ENCODE peak calls at places on chromosome 12, in ten cellular contexts. T, W, B, C, Q, L, Y, O, R and P are unnamed samples.

GRCh38 chr12:112406519-112407488 is 2.6 kb downstream of the RPL6 start:
- DNase-seq in T (no peak), R (no peak), L (no peak), Q (no peak), C (no peak), W (no peak), Y (no peak), O (no peak), B (no peak), P (no peak)

GRCh38 chr12:28484157-28484556 is 293.9 kb downstream of the CCDC91 start:
- DNase-seq in W (no peak), T (no peak), R (no peak), Y (no peak), L (no peak), Q (no peak), O (no peak), B (no peak), C (no peak), P (no peak)

GRCh38 chr12:95614384-95614982 is 63.2 kb upstream of the USP44 start:
- DNase-seq in R (no peak), W (no peak), C (no peak), Y (no peak), O (no peak), B (no peak), L (no peak), T (no peak), Q (peak; percentile 48), P (no peak)

GRCh38 chr12:6199531-6200265 is 502 bp upstream of the CD9 start:
- DNase-seq in Q (no peak), R (no peak), O (no peak), W (peak; percentile 64), C (no peak), Y (no peak), L (no peak), T (no peak), B (peak; percentile 32), P (no peak)

GRCh38 chr12:1054103-1054838 is 63.2 kb downstream of the ERC1 start:
- DNase-seq in L (no peak), Q (no peak), Y (no peak), C (no peak), B (no peak), T (no peak), W (no peak), O (no peak), R (no peak), P (no peak)

GRCh38 chr12:5905757-5906156 is 39.3 kb downstream of the ANO2 start:
- DNase-seq in Y (no peak), O (no peak), L (no peak), B (no peak), C (no peak), R (no peak), Q (no peak), W (no peak), T (no peak), P (no peak)

GRCh38 chr12:126617312-126617711 is 1552.1 kb downstream of the AACS start:
- DNase-seq in Y (no peak), O (no peak), W (no peak), Q (no peak), T (no peak), B (peak; percentile 13), L (no peak), C (no peak), R (no peak), P (no peak)

GRCh38 chr12:131430158-131430772 is 280.6 kb upstream of the SFSWAP start:
- DNase-seq in B (no peak), T (no peak), Q (no peak), O (no peak), W (no peak), Y (no peak), L (no peak), R (no peak), C (no peak), P (no peak)

GRCh38 chr12:43969882-43970281 is 134.0 kb downstream of the TMEM117 start:
- DNase-seq in C (no peak), B (peak; percentile 58), W (no peak), O (no peak), Y (no peak), L (no peak), Q (no peak), R (no peak), T (no peak), P (no peak)

GRCh38 chr12:111322336-111323250 is 46.3 kb downstream of the PHETA1 start:
- DNase-seq in B (peak; percentile 58), W (no peak), Q (peak; percentile 27), T (no peak), Y (no peak), O (no peak), R (no peak), C (no peak), L (no peak), P (no peak)

GRCh38 chr12:122945047-122945592 is 21.1 kb downstream of the ABCB9 start:
- DNase-seq in T (no peak), Q (no peak), Y (no peak), O (no peak), B (no peak), W (no peak), L (no peak), C (no peak), R (no peak), P (no peak)

GRCh38 chr12:67419810-67420209 is 150.7 kb downstream of the CAND1 start:
- DNase-seq in L (no peak), C (no peak), Q (no peak), T (no peak), Y (no peak), W (no peak), R (no peak), B (no peak), O (no peak), P (no peak)

GRCh38 chr12:95206916-95207315 is 10.4 kb downstream of the FGD6 start:
- DNase-seq in O (no peak), L (no peak), W (no peak), B (no peak), R (no peak), Q (no peak), C (no peak), Y (no peak), T (no peak), P (no peak)

GRCh38 chr12:101407438-101408345 is at the start of gene ARL1:
- DNase-seq in W (peak; percentile 77), T (peak; percentile 70), B (peak; percentile 85), L (peak; percentile 88), Y (peak; percentile 87), C (peak; percentile 64), O (peak; percentile 79), R (peak; percentile 80), Q (peak; percentile 90), P (peak; percentile 80)

GRCh38 chr12:1272132-1272531 is 281.1 kb downstream of the ERC1 start:
- DNase-seq in B (no peak), W (no peak), R (no peak), L (no peak), Y (no peak), C (no peak), T (no peak), Q (no peak), O (no peak), P (no peak)

GRCh38 chr12:66900616-66901015 is 221.7 kb upstream of the GRIP1 start:
- DNase-seq in L (no peak), C (no peak), R (no peak), T (no peak), Q (no peak), W (no peak), O (no peak), B (no peak), Y (no peak), P (no peak)

GRCh38 chr12:83864064-83864463 is 1048.5 kb downstream of the SLC6A15 start:
- DNase-seq in B (no peak), R (no peak), Q (no peak), W (no peak), Y (no peak), O (peak; percentile 17), C (no peak), L (no peak), T (no peak), P (no peak)

GRCh38 chr12:125968413-125968812 is 903.2 kb downstream of the AACS start:
- DNase-seq in L (no peak), C (no peak), R (no peak), O (no peak), B (no peak), Y (no peak), T (no peak), Q (no peak), W (no peak), P (no peak)

GRCh38 chr12:66188584-66189475 is at the start of gene IRAK3:
- DNase-seq in Y (peak; percentile 64), L (peak; percentile 74), T (peak; percentile 29), Q (peak; percentile 91), C (no peak), W (peak; percentile 55), B (peak; percentile 64), R (peak; percentile 71), O (no peak), P (no peak)

GRCh38 chr12:7970475-7971252 is 34.7 kb upstream of the SLC2A3 start:
- DNase-seq in B (peak; percentile 97), R (peak; percentile 73), C (peak; percentile 82), Q (peak; percentile 88), O (peak; percentile 80), W (peak; percentile 79), Y (peak; percentile 87), T (peak; percentile 65), L (peak; percentile 88), P (no peak)

GRCh38 chr12:66573605-66574004 is 105.3 kb downstream of the GRIP1 start:
- DNase-seq in T (no peak), L (no peak), W (no peak), O (no peak), R (no peak), C (no peak), Y (no peak), Q (no peak), B (no peak), P (no peak)

GRCh38 chr12:43914923-43915468 is 79.1 kb downstream of the TMEM117 start:
- DNase-seq in T (no peak), B (peak; percentile 22), R (peak; percentile 32), Q (no peak), O (no peak), C (no peak), L (no peak), Y (no peak), W (no peak), P (no peak)

GRCh38 chr12:95790025-95790911 is at the start of gene NTN4:
- DNase-seq in Y (peak; percentile 59), W (peak; percentile 52), Q (peak; percentile 73), R (no peak), B (peak; percentile 26), C (no peak), L (peak; percentile 68), O (no peak), T (peak; percentile 33), P (no peak)

GRCh38 chr12:9761407-9761736 is 671 bp upstream of the CD69 start:
- DNase-seq in Y (no peak), C (no peak), W (no peak), B (no peak), O (no peak), R (no peak), Q (no peak), L (no peak), T (no peak), P (no peak)

GRCh38 chr12:75389061-75389460 is 1.8 kb upstream of the GLIPR1L2 start:
- DNase-seq in C (no peak), L (no peak), R (no peak), B (peak; percentile 54), Q (no peak), W (no peak), Y (no peak), T (no peak), O (no peak), P (no peak)

GRCh38 chr12:80539029-80539428 is 95.0 kb downstream of the PTPRQ start:
- DNase-seq in R (no peak), Y (no peak), Q (no peak), T (no peak), W (no peak), C (no peak), L (no peak), O (no peak), B (no peak), P (no peak)

GRCh38 chr12:93991882-93992415 is 156.4 kb upstream of the PLXNC1 start:
- DNase-seq in W (no peak), B (no peak), O (no peak), Q (no peak), R (no peak), C (no peak), Y (no peak), T (no peak), L (no peak), P (no peak)

GRCh38 chr12:48878548-48878947 is 12.9 kb upstream of the RND1 start:
- DNase-seq in O (no peak), L (no peak), R (no peak), Y (no peak), B (no peak), C (no peak), T (no peak), Q (no peak), W (no peak), P (no peak)